ENCODE peak calls at places on chromosomes 7 and 10, in eight cellular contexts. Y is IMR-90, L is hepatocyte, N is endodermal cell, I is mesenchymal stem cell, R is heart left ventricle, A is HepG2, U is lung. W is an unnamed sample. For H3K9me3, the result is how much of the 10 kb centered on the place peaks cover.

GRCh38 chr7:100008525-100008924 is 6.9 kb upstream of the ZKSCAN1 start:
- DNase-seq in L (peak), R (no peak), U (no peak), Y (no peak), I (no peak), A (no peak), N (no peak), W (no peak)

GRCh38 chr7:151115121-151115835 is 29.0 kb downstream of the AGAP3 start:
- DNase-seq in R (no peak), N (peak), I (peak), A (no peak), L (peak), Y (peak), U (no peak), W (no peak)

GRCh38 chr10:8927705-8928104 is 873.2 kb downstream of the GATA3 start:
- DNase-seq in U (no peak), N (no peak), I (no peak), Y (no peak), R (no peak), A (no peak), L (no peak), W (no peak)

GRCh38 chr7:39609084-39609461 is 14.3 kb upstream of the RALA start:
- DNase-seq in I (no peak), A (no peak), N (no peak), R (peak), L (no peak), Y (peak), U (no peak), W (no peak)

GRCh38 chr10:53597835-53598251 is 825.3 kb upstream of the MBL2 start:
- DNase-seq in R (no peak), Y (no peak), U (no peak), A (no peak), I (peak), N (no peak), L (peak), W (no peak)

GRCh38 chr7:82678716-82679115 is 235.1 kb upstream of the CACNA2D1 start:
- DNase-seq in Y (no peak), R (no peak), A (no peak), U (no peak), L (no peak), N (no peak), I (peak), W (no peak)

GRCh38 chr7:22469371-22470143 is 30.4 kb downstream of the STEAP1B start:
- DNase-seq in Y (no peak), N (no peak), R (no peak), A (no peak), L (no peak), U (no peak), I (no peak), W (no peak)

GRCh38 chr7:29881724-29882123 is 75.4 kb downstream of the WIPF3 start:
- DNase-seq in Y (no peak), N (peak), U (no peak), I (no peak), L (no peak), R (no peak), A (no peak), W (no peak)

GRCh38 chr7:105084581-105084980 is 70.6 kb downstream of the KMT2E start:
- DNase-seq in R (no peak), L (no peak), I (no peak), A (no peak), U (no peak), Y (no peak), N (no peak), W (no peak)

GRCh38 chr7:100271716-100272537 is 35.6 kb upstream of the SPDYE3 start:
- DNase-seq in I (peak), R (peak), A (peak), U (peak), L (peak), Y (peak), N (peak), W (peak)

GRCh38 chr10:70481105-70481504 is 2.5 kb downstream of the PALD1 start:
- DNase-seq in Y (no peak), U (no peak), A (no peak), N (no peak), L (no peak), R (no peak), I (no peak), W (no peak)

GRCh38 chr7:55532150-55532917 is 40.0 kb downstream of the VOPP1 start:
- DNase-seq in I (peak), A (no peak), Y (no peak), L (no peak), U (no peak), N (no peak), R (no peak), W (no peak)

GRCh38 chr10:62183442-62183841 is 85.2 kb downstream of the RTKN2 start:
- DNase-seq in A (no peak), N (no peak), Y (no peak), U (no peak), I (no peak), R (no peak), L (no peak), W (no peak)

GRCh38 chr7:139726485-139726869 is 51.3 kb downstream of the HIPK2 start:
- DNase-seq in U (no peak), L (no peak), A (no peak), Y (no peak), I (no peak), N (no peak), R (no peak), W (no peak)

GRCh38 chr7:101197991-101198390 is 2.8 kb downstream of the MOGAT3 start:
- DNase-seq in R (no peak), L (no peak), U (no peak), Y (no peak), A (no peak), N (no peak), I (no peak), W (no peak)

GRCh38 chr10:118395919-118396318 is 53.8 kb upstream of the FAM204A start:
- DNase-seq in I (no peak), A (no peak), L (no peak), N (no peak), R (no peak), Y (no peak), U (no peak), W (peak)

GRCh38 chr7:157205438-157205837 is 66.7 kb downstream of the UBE3C start:
- DNase-seq in A (no peak), U (no peak), L (no peak), I (no peak), Y (no peak), R (no peak), N (no peak), W (no peak)

GRCh38 chr10:7239312-7239985 is 171.4 kb downstream of the SFMBT2 start:
- DNase-seq in A (no peak), U (no peak), I (no peak), L (no peak), Y (no peak), R (no peak), N (no peak), W (no peak)

GRCh38 chr7:136333636-136334035 is 356.5 kb upstream of the MTPN start:
- DNase-seq in U (no peak), L (no peak), Y (no peak), I (no peak), R (no peak), N (no peak), A (no peak), W (no peak)

GRCh38 chr7:139776486-139777303 is 1.1 kb downstream of the HIPK2 start:
- DNase-seq in N (peak), Y (peak), R (no peak), L (peak), I (peak), A (peak), U (no peak), W (no peak)

GRCh38 chr10:133462512-133463305 is 9.0 kb downstream of the SCART1 start:
- DNase-seq in L (no peak), N (no peak), I (no peak), A (no peak), Y (no peak), R (no peak), U (peak), W (no peak)
- H3K9me3 ChIP-seq in L (under half), N (under half), I (under half), A (under half), Y (under half), R (under half), U (under half), W (under half)

GRCh38 chr7:74038194-74038961 is 10.4 kb downstream of the ELN start:
- DNase-seq in N (no peak), A (no peak), R (no peak), L (no peak), I (no peak), U (no peak), Y (no peak), W (no peak)
- H3K4me3 ChIP-seq in N (no peak), A (no peak), R (no peak), L (no peak), I (no peak), U (no peak), Y (no peak), W (no peak)

GRCh38 chr7:31017036-31017747 is 34.9 kb upstream of the ADCYAP1R1 start:
- DNase-seq in N (no peak), I (no peak), A (no peak), U (no peak), L (no peak), Y (no peak), R (no peak), W (no peak)
- H3K9me3 ChIP-seq in N (under half), I (under half), A (under half), U (under half), L (under half), Y (under half), R (under half), W (under half)

GRCh38 chr7:45922810-45923209 is 1.7 kb upstream of the IGFBP3 start:
- DNase-seq in U (no peak), I (peak), Y (no peak), R (no peak), L (no peak), A (no peak), N (no peak), W (no peak)

GRCh38 chr7:45924283-45924682 is 3.2 kb upstream of the IGFBP3 start:
- DNase-seq in N (no peak), L (peak), R (peak), I (peak), A (no peak), U (no peak), Y (peak), W (peak)

GRCh38 chr7:45921699-45922519 is 837 bp upstream of the IGFBP3 start:
- DNase-seq in I (peak), R (peak), N (peak), U (no peak), A (peak), L (peak), Y (peak), W (peak)

GRCh38 chr7:45923818-45924217 is 2.7 kb upstream of the IGFBP3 start:
- DNase-seq in I (no peak), U (no peak), A (no peak), L (no peak), N (no peak), R (no peak), Y (no peak), W (no peak)

GRCh38 chr7:45923290-45923689 is 2.2 kb upstream of the IGFBP3 start:
- DNase-seq in R (peak), A (peak), U (peak), N (peak), Y (peak), I (peak), L (peak), W (peak)
- H3K4me3 ChIP-seq in R (peak), A (no peak), U (no peak), N (peak), Y (no peak), I (no peak), L (peak), W (no peak)

GRCh38 chr7:84610390-84610789 is 415.8 kb upstream of the SEMA3A start:
- DNase-seq in L (no peak), A (no peak), R (no peak), I (no peak), N (no peak), U (no peak), Y (no peak), W (no peak)

GRCh38 chr7:84614821-84615506 is 420.4 kb upstream of the SEMA3A start:
- DNase-seq in L (no peak), U (no peak), R (no peak), A (no peak), Y (no peak), I (no peak), N (no peak), W (no peak)

GRCh38 chr7:84612976-84613375 is 418.4 kb upstream of the SEMA3A start:
- DNase-seq in L (no peak), A (no peak), R (no peak), I (no peak), N (no peak), Y (no peak), U (no peak), W (no peak)

GRCh38 chr7:84613411-84613810 is 418.8 kb upstream of the SEMA3A start:
- DNase-seq in U (no peak), A (no peak), L (no peak), I (no peak), R (no peak), Y (no peak), N (no peak), W (no peak)

DNA sequence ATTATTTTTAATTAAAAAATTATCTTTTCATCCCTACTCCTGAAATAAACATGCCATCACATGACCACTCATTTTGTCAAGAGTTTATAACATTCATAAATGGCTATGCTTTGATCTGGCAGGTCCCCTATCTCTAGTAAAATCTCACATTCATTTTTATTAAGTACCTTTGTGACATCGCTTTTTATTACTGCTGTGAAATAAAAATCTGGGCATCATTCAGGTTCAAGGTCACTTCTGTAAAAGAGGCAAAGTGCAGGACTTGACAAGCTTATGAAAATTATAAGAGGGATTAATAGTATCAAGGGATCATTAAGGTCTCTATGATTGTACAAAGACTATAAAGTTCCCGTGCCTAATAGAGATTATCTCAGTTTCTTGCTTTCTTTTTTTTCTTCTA is 416.8 kb upstream of the SEMA3A start:
- DNase-seq in U (no peak), N (no peak), A (no peak), R (no peak), Y (no peak), I (no peak), L (no peak), W (no peak)
- H3K9me3 ChIP-seq in U (under half), N (under half), A (under half), R (under half), Y (under half), I (under half), L (under half), W (under half)

DNA sequence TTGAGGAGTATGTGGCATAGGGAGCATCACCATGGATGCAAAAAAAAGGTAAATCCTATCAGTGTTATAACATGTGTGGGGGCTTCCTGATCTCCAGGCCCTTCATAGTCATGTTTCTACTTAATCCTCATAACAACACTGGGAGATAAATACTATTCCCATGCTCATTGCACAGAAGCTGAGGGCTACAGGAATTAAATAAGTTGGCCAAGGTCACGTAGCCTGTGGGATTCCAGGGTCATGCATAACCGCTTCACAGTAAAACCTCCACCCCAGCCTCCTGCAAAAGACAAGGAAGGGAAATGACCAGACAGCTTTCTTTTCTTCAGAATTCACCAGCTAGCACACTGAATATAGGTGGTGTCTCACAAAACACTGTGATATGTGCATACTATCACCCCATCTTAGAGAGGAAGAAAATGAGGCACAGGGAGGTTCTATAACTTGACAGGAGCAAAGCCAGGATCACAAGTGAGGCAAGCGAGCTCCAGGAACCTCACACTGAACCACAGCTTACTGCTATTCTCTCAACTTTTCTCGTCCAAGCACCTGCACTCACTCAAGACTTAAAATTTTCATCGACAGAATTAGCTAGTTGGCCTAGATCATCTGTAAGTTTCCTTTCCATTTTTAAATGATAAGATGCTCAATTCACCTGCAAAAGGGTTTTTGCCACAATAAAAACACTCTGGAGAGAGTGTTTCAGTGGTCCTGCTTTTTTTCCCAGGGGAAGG is 13.4 kb downstream of the JAZF1 start:
- DNase-seq in N (no peak), A (no peak), U (no peak), L (no peak), R (no peak), Y (peak), I (peak), W (no peak)
- H3K4me3 ChIP-seq in N (no peak), A (no peak), U (no peak), L (no peak), R (no peak), Y (no peak), I (no peak), W (no peak)

DNA sequence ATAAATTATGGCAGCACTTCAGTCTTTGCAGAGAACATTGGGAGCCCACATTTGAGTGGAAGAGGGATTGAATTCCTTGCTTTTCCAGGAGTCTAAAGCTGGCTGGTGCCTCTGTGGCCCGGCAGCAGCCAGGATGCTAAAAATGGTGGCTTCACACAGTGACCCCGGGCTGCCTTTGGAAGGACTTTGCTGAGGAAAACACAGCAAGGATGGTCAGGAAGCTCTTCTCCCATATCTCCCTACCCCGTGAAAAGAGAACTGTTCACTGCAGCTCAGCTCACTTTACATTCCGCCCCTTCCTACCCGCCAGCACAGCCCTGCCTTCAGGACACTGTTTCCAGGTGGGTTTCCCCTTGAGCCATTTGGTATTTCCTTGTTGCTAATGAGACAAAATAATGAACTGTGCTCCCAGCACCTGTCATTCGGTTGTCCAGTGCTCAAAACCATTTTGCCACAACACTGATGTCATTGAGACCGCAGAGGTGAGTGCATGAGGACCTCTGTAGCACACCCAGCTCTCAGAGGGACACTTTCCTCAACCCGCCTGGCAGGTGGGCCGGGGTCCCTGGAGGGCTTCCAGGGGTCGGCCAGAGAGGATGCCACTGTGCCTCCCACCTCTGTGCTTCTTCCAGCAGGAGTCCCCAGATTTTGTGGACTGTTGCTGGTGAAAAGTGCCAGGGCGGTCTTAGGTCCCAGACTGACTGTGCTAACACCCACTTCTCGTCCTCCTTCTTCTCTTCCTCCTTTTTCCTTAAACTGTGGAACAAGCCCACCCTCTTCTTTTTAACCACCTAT is 255.7 kb upstream of the PPP2R2D start:
- DNase-seq in A (no peak), R (no peak), U (no peak), I (no peak), L (no peak), Y (no peak), N (no peak), W (no peak)
- H3K9me3 ChIP-seq in A (under half), R (under half), U (under half), I (under half), L (under half), Y (half or more), N (under half), W (under half)